ENCODE peak calls at places on chromosomes 13 and 19, in four cellular contexts. H is glutamatergic neuron; B is activated T-helper 1 cell treated with anti-CD3 and anti-CD28 coated beads, Interleukin-2, amount 50 U/mL, for 16 hours; A is naive thymus-derived CD8-positive, alpha-beta T cell. Q is an unnamed sample.

GRCh38 chr19:1512671-1513491 is at the start of gene ADAMTSL5:
- DNase-seq in A (no peak), H (no peak), B (peak), Q (no peak)

GRCh38 chr19:48053856-48054255 is 10.0 kb upstream of the CABP5 start:
- DNase-seq in B (no peak), A (no peak), H (no peak), Q (no peak)

GRCh38 chr13:36282818-36283432 is 14.7 kb downstream of the CCDC169 start:
- DNase-seq in B (no peak), H (no peak), A (no peak), Q (peak)

GRCh38 chr19:21947775-21948174 is 63.0 kb downstream of the ZNF208 start:
- DNase-seq in A (no peak), B (no peak), H (no peak), Q (no peak)

GRCh38 chr19:49887037-49887652 is 9.5 kb downstream of the IL4I1 start:
- DNase-seq in B (no peak), A (no peak), H (peak), Q (no peak)

GRCh38 chr13:102097708-102098107 is 304.1 kb downstream of the FGF14 start:
- DNase-seq in A (no peak), H (no peak), B (no peak), Q (peak)

GRCh38 chr13:54628383-54628782 is 1599.8 kb downstream of the OLFM4 start:
- DNase-seq in A (no peak), B (no peak), H (no peak), Q (no peak)

GRCh38 chr13:21637296-21637695 is 33.3 kb upstream of the MICU2 start:
- DNase-seq in A (peak), H (no peak), B (no peak), Q (no peak)

GRCh38 chr13:99983401-99984133 is 2.0 kb downstream of the ZIC2 start:
- DNase-seq in A (no peak), H (peak), B (no peak), Q (peak)

GRCh38 chr19:38675611-38676010 is 28.2 kb downstream of the ACTN4 start:
- DNase-seq in A (no peak), H (no peak), B (no peak), Q (no peak)

GRCh38 chr19:13623686-13624405 is 117.6 kb upstream of the CACNA1A start:
- DNase-seq in A (no peak), B (no peak), H (peak), Q (peak)

GRCh38 chr13:59409651-59410200 is 754.0 kb downstream of the DIAPH3 start:
- DNase-seq in H (no peak), A (no peak), B (no peak), Q (no peak)

GRCh38 chr19:3548594-3548993 is 8.8 kb downstream of the MFSD12 start:
- DNase-seq in A (no peak), B (no peak), H (no peak), Q (no peak)

GRCh38 chr19:45477713-45478453 is 10.1 kb downstream of the FOSB start:
- DNase-seq in B (no peak), H (no peak), A (peak), Q (peak)

GRCh38 chr13:114107686-114108081 is 24.7 kb downstream of the RASA3 start:
- DNase-seq in B (no peak), H (no peak), A (peak), Q (no peak)

GRCh38 chr13:79810671-79811070 is 329.7 kb downstream of the NDFIP2 start:
- DNase-seq in H (no peak), A (no peak), B (no peak), Q (no peak)

GRCh38 chr13:106156468-106156867 is 379.0 kb downstream of the EFNB2 start:
- DNase-seq in B (no peak), H (no peak), A (no peak), Q (no peak)

GRCh38 chr19:17109962-17110598 is 34.5 kb downstream of the MYO9B start:
- DNase-seq in A (no peak), H (no peak), B (no peak), Q (no peak)

GRCh38 chr19:29263305-29264080 is 50.5 kb upstream of the UQCRFS1 start:
- DNase-seq in A (no peak), H (peak), B (peak), Q (peak)

GRCh38 chr19:38917516-38917915 is 5.5 kb upstream of the CCER2 start:
- DNase-seq in B (no peak), A (peak), H (no peak), Q (no peak)

GRCh38 chr19:19866599-19867248 is 1.0 kb downstream of the ZNF253 start:
- DNase-seq in A (peak), H (peak), B (peak), Q (peak)

GRCh38 chr19:16351133-16351809 is 26.6 kb downstream of the KLF2 start:
- DNase-seq in A (no peak), H (no peak), B (no peak), Q (no peak)

GRCh38 chr13:85148009-85148408 is 651.2 kb downstream of the SLITRK6 start:
- DNase-seq in H (no peak), A (no peak), B (no peak), Q (peak)

GRCh38 chr13:78604782-78605611 is 1.6 kb upstream of the POU4F1 start:
- DNase-seq in A (no peak), B (no peak), H (peak), Q (peak)

GRCh38 chr19:48961051-48961649 is 4.0 kb upstream of the FTL start:
- DNase-seq in A (no peak), B (no peak), H (peak), Q (no peak)

GRCh38 chr19:40458597-40458974 is 7.0 kb downstream of the BLVRB start:
- DNase-seq in A (no peak), B (no peak), H (no peak), Q (no peak)

GRCh38 chr19:39515551-39516191 is 732 bp downstream of the SELENOV start:
- DNase-seq in H (no peak), A (peak), B (no peak), Q (peak)

GRCh38 chr13:84263354-84264069 is 381.2 kb upstream of the SLITRK1 start:
- DNase-seq in A (no peak), H (no peak), B (no peak), Q (no peak)

GRCh38 chr19:29372921-29373797 is 152.6 kb upstream of the VSTM2B start:
- DNase-seq in B (no peak), A (no peak), H (no peak), Q (peak)

GRCh38 chr13:77388944-77389616 is 62.2 kb upstream of the MYCBP2 start:
- DNase-seq in A (no peak), H (no peak), B (no peak), Q (no peak)

GRCh38 chr13:113989585-113990300 is 15.9 kb upstream of the C13orf46 start:
- DNase-seq in B (no peak), A (peak), H (no peak), Q (no peak)

GRCh38 chr19:1855040-1855827 is 7.0 kb upstream of the REXO1 start:
- DNase-seq in A (peak), H (peak), B (peak), Q (peak)

GRCh38 chr19:13984875-13985741 is 21.0 kb downstream of the RFX1 start:
- DNase-seq in A (no peak), H (no peak), B (no peak), Q (no peak)

Q was measured in retina.